ENCODE peak calls at places on chromosomes 11 and 22, in ten cellular contexts. One of them, this sample, is unnamed.

GRCh38 chr22:29580200-29580810 is 608 bp downstream of the NIPSNAP1 start:
- DNase-seq in tibial nerve: no peak
- DNase-seq in uterus: no peak
- DNase-seq in ovary: no peak
- DNase-seq in thyroid gland: no peak
- DNase-seq in body of pancreas: peak
- DNase-seq in NB4: peak
- DNase-seq in sigmoid colon: no peak
- DNase-seq in esophagus muscularis mucosa: no peak
- DNase-seq in IMR-90: no peak
- DNase-seq in this sample: no peak

GRCh38 chr11:69637956-69638871 is 2.7 kb upstream of the CCND1 start:
- DNase-seq in uterus: no peak
- DNase-seq in IMR-90: peak
- DNase-seq in ovary: no peak
- DNase-seq in tibial nerve: no peak
- DNase-seq in NB4: peak
- DNase-seq in esophagus muscularis mucosa: no peak
- DNase-seq in thyroid gland: peak
- DNase-seq in body of pancreas: peak
- DNase-seq in sigmoid colon: peak
- DNase-seq in this sample: peak

GRCh38 chr11:44307340-44308099 is 2.4 kb downstream of the ALX4 start:
- DNase-seq in thyroid gland: no peak
- DNase-seq in uterus: no peak
- DNase-seq in NB4: no peak
- DNase-seq in ovary: no peak
- DNase-seq in esophagus muscularis mucosa: no peak
- DNase-seq in sigmoid colon: no peak
- DNase-seq in IMR-90: no peak
- DNase-seq in body of pancreas: no peak
- DNase-seq in tibial nerve: no peak
- DNase-seq in this sample: peak

GRCh38 chr22:24162377-24162927 is 18.8 kb upstream of the SUSD2 start:
- DNase-seq in thyroid gland: no peak
- DNase-seq in body of pancreas: no peak
- DNase-seq in esophagus muscularis mucosa: no peak
- DNase-seq in IMR-90: no peak
- DNase-seq in sigmoid colon: no peak
- DNase-seq in tibial nerve: no peak
- DNase-seq in NB4: no peak
- DNase-seq in uterus: no peak
- DNase-seq in ovary: no peak
- DNase-seq in this sample: no peak

GRCh38 chr22:50206599-50206998 is 5.8 kb downstream of the SELENOO start:
- DNase-seq in thyroid gland: peak
- DNase-seq in IMR-90: peak
- DNase-seq in body of pancreas: peak
- DNase-seq in ovary: no peak
- DNase-seq in esophagus muscularis mucosa: no peak
- DNase-seq in sigmoid colon: peak
- DNase-seq in tibial nerve: no peak
- DNase-seq in NB4: peak
- DNase-seq in uterus: no peak
- DNase-seq in this sample: no peak

GRCh38 chr11:43359432-43359818 is 705 bp downstream of the TTC17 start:
- DNase-seq in thyroid gland: peak
- DNase-seq in esophagus muscularis mucosa: no peak
- DNase-seq in NB4: no peak
- DNase-seq in body of pancreas: no peak
- DNase-seq in IMR-90: peak
- DNase-seq in sigmoid colon: no peak
- DNase-seq in uterus: no peak
- DNase-seq in ovary: no peak
- DNase-seq in tibial nerve: peak
- DNase-seq in this sample: no peak

GRCh38 chr11:3914807-3915206 is 59.3 kb downstream of the STIM1 start:
- DNase-seq in NB4: no peak
- DNase-seq in tibial nerve: no peak
- DNase-seq in body of pancreas: no peak
- DNase-seq in uterus: no peak
- DNase-seq in ovary: no peak
- DNase-seq in sigmoid colon: no peak
- DNase-seq in esophagus muscularis mucosa: no peak
- DNase-seq in thyroid gland: no peak
- DNase-seq in IMR-90: no peak
- DNase-seq in this sample: no peak

GRCh38 chr11:72470386-72470785 is 36.1 kb upstream of the CLPB start:
- DNase-seq in tibial nerve: no peak
- DNase-seq in esophagus muscularis mucosa: no peak
- DNase-seq in sigmoid colon: no peak
- DNase-seq in uterus: no peak
- DNase-seq in NB4: no peak
- DNase-seq in body of pancreas: no peak
- DNase-seq in IMR-90: no peak
- DNase-seq in ovary: no peak
- DNase-seq in thyroid gland: no peak
- DNase-seq in this sample: no peak

GRCh38 chr22:35549338-35549737 is 8.7 kb downstream of the RASD2 start:
- DNase-seq in thyroid gland: no peak
- DNase-seq in body of pancreas: no peak
- DNase-seq in tibial nerve: no peak
- DNase-seq in IMR-90: no peak
- DNase-seq in esophagus muscularis mucosa: no peak
- DNase-seq in ovary: peak
- DNase-seq in NB4: no peak
- DNase-seq in uterus: no peak
- DNase-seq in sigmoid colon: no peak
- DNase-seq in this sample: no peak

GRCh38 chr11:57085604-57086003 is 96.1 kb upstream of the LRRC55 start:
- DNase-seq in body of pancreas: no peak
- DNase-seq in ovary: no peak
- DNase-seq in uterus: no peak
- DNase-seq in IMR-90: no peak
- DNase-seq in sigmoid colon: no peak
- DNase-seq in esophagus muscularis mucosa: no peak
- DNase-seq in NB4: no peak
- DNase-seq in thyroid gland: no peak
- DNase-seq in tibial nerve: no peak
- DNase-seq in this sample: no peak
- TF ChIP-seq CTCF in body of pancreas: no peak
- TF ChIP-seq CTCF in ovary: no peak
- TF ChIP-seq CTCF in uterus: no peak
- TF ChIP-seq CTCF in IMR-90: peak
- TF ChIP-seq CTCF in sigmoid colon: no peak
- TF ChIP-seq CTCF in esophagus muscularis mucosa: no peak
- TF ChIP-seq CTCF in NB4: no peak
- TF ChIP-seq CTCF in thyroid gland: no peak
- TF ChIP-seq CTCF in tibial nerve: no peak
- TF ChIP-seq CTCF in this sample: no peak

GRCh38 chr11:796565-797299 is 1.3 kb downstream of the SLC25A22 start:
- DNase-seq in IMR-90: no peak
- DNase-seq in thyroid gland: no peak
- DNase-seq in body of pancreas: peak
- DNase-seq in uterus: no peak
- DNase-seq in tibial nerve: no peak
- DNase-seq in ovary: no peak
- DNase-seq in esophagus muscularis mucosa: no peak
- DNase-seq in NB4: no peak
- DNase-seq in sigmoid colon: no peak
- DNase-seq in this sample: peak
- TF ChIP-seq POLR2A in IMR-90: peak
- TF ChIP-seq POLR2A in thyroid gland: no peak
- TF ChIP-seq POLR2A in body of pancreas: no peak
- TF ChIP-seq POLR2A in uterus: no peak
- TF ChIP-seq POLR2A in tibial nerve: no peak
- TF ChIP-seq POLR2A in ovary: peak
- TF ChIP-seq POLR2A in esophagus muscularis mucosa: no peak
- TF ChIP-seq POLR2A in NB4: no peak
- TF ChIP-seq POLR2A in sigmoid colon: no peak
- TF ChIP-seq POLR2A in this sample: no peak

GRCh38 chr22:20955548-20955947 is 11.5 kb upstream of the AIFM3 start:
- DNase-seq in NB4: no peak
- DNase-seq in ovary: no peak
- DNase-seq in thyroid gland: no peak
- DNase-seq in tibial nerve: no peak
- DNase-seq in sigmoid colon: no peak
- DNase-seq in uterus: no peak
- DNase-seq in esophagus muscularis mucosa: no peak
- DNase-seq in IMR-90: no peak
- DNase-seq in body of pancreas: no peak
- DNase-seq in this sample: no peak

GRCh38 chr22:20957118-20957690 is 9.9 kb upstream of the AIFM3 start:
- DNase-seq in body of pancreas: no peak
- DNase-seq in esophagus muscularis mucosa: no peak
- DNase-seq in sigmoid colon: no peak
- DNase-seq in tibial nerve: no peak
- DNase-seq in uterus: no peak
- DNase-seq in ovary: no peak
- DNase-seq in IMR-90: no peak
- DNase-seq in NB4: no peak
- DNase-seq in thyroid gland: peak
- DNase-seq in this sample: peak

GRCh38 chr22:20957691-20958440 is 9.2 kb upstream of the AIFM3 start:
- DNase-seq in esophagus muscularis mucosa: no peak
- DNase-seq in tibial nerve: no peak
- DNase-seq in NB4: no peak
- DNase-seq in thyroid gland: peak
- DNase-seq in body of pancreas: peak
- DNase-seq in IMR-90: no peak
- DNase-seq in sigmoid colon: no peak
- DNase-seq in ovary: no peak
- DNase-seq in uterus: no peak
- DNase-seq in this sample: peak

GRCh38 chr22:20953668-20954500 is 13.2 kb upstream of the AIFM3 start:
- DNase-seq in body of pancreas: peak
- DNase-seq in tibial nerve: peak
- DNase-seq in sigmoid colon: peak
- DNase-seq in thyroid gland: no peak
- DNase-seq in NB4: peak
- DNase-seq in esophagus muscularis mucosa: no peak
- DNase-seq in ovary: no peak
- DNase-seq in uterus: peak
- DNase-seq in IMR-90: peak
- DNase-seq in this sample: peak

DNA sequence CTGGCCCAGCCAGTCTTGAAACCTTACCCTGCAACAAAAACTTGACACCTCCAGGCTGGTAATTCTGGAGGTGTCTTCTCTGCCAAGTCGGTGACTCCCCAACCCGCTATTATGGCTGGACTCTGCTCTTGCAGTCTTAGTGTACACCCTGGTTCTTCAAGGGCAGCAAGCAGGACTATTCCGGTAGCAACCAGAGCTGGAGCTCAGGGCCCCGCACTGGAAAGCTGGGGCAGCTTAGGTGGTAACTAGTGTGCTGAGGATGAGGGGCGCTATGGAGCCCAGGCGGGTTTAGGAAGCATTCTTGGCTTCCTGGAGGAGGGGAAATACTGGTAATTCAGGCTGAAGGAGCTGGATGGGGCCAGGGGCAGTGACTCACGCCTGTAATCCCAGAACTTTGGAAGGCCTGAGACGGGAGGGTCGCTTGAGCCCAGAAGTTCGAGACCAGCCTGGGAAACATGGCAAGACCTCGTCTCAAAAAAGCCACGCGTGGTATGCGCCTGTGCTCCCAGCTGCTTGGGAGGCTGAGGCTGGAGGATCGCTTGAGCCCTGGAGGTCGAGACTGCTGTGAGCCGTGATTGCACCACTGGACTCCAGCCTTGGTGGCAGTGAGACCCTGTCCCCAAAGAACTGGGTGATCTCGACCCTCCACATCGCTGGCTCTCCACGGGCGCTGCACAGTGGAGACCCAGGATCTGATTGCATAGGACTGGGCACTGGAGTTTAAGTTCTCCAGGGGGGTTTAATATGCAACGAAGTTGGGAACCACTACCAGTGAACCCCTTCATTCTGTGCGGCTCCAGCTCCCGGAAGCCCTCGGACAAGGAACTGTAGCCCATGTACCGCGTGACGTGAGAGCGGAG is 10.6 kb upstream of the AIFM3 start:
- DNase-seq in IMR-90: peak
- DNase-seq in esophagus muscularis mucosa: no peak
- DNase-seq in uterus: no peak
- DNase-seq in sigmoid colon: no peak
- DNase-seq in body of pancreas: peak
- DNase-seq in tibial nerve: no peak
- DNase-seq in NB4: no peak
- DNase-seq in ovary: no peak
- DNase-seq in thyroid gland: peak
- DNase-seq in this sample: peak
- TF ChIP-seq CTCF in IMR-90: no peak
- TF ChIP-seq CTCF in esophagus muscularis mucosa: no peak
- TF ChIP-seq CTCF in uterus: no peak
- TF ChIP-seq CTCF in sigmoid colon: no peak
- TF ChIP-seq CTCF in body of pancreas: no peak
- TF ChIP-seq CTCF in tibial nerve: no peak
- TF ChIP-seq CTCF in NB4: no peak
- TF ChIP-seq CTCF in ovary: no peak
- TF ChIP-seq CTCF in thyroid gland: no peak
- TF ChIP-seq CTCF in this sample: no peak

GRCh38 chr22:44615602-44616180 is 86.3 kb upstream of the PRR5 start:
- DNase-seq in thyroid gland: no peak
- DNase-seq in sigmoid colon: no peak
- DNase-seq in tibial nerve: no peak
- DNase-seq in NB4: no peak
- DNase-seq in uterus: no peak
- DNase-seq in ovary: no peak
- DNase-seq in IMR-90: no peak
- DNase-seq in body of pancreas: no peak
- DNase-seq in esophagus muscularis mucosa: no peak
- DNase-seq in this sample: no peak

GRCh38 chr22:44618400-44618799 is 83.6 kb upstream of the PRR5 start:
- DNase-seq in tibial nerve: no peak
- DNase-seq in NB4: no peak
- DNase-seq in uterus: no peak
- DNase-seq in ovary: no peak
- DNase-seq in body of pancreas: no peak
- DNase-seq in thyroid gland: no peak
- DNase-seq in sigmoid colon: no peak
- DNase-seq in esophagus muscularis mucosa: no peak
- DNase-seq in IMR-90: no peak
- DNase-seq in this sample: no peak

GRCh38 chr22:44616461-44616860 is 85.5 kb upstream of the PRR5 start:
- DNase-seq in esophagus muscularis mucosa: no peak
- DNase-seq in NB4: no peak
- DNase-seq in uterus: no peak
- DNase-seq in ovary: no peak
- DNase-seq in thyroid gland: no peak
- DNase-seq in body of pancreas: no peak
- DNase-seq in sigmoid colon: no peak
- DNase-seq in IMR-90: no peak
- DNase-seq in tibial nerve: no peak
- DNase-seq in this sample: no peak

GRCh38 chr22:44616882-44617655 is 84.9 kb upstream of the PRR5 start:
- DNase-seq in body of pancreas: no peak
- DNase-seq in uterus: no peak
- DNase-seq in IMR-90: no peak
- DNase-seq in NB4: no peak
- DNase-seq in tibial nerve: no peak
- DNase-seq in esophagus muscularis mucosa: no peak
- DNase-seq in ovary: no peak
- DNase-seq in thyroid gland: peak
- DNase-seq in sigmoid colon: no peak
- DNase-seq in this sample: no peak

GRCh38 chr22:44617828-44618227 is 84.2 kb upstream of the PRR5 start:
- DNase-seq in sigmoid colon: no peak
- DNase-seq in NB4: no peak
- DNase-seq in tibial nerve: no peak
- DNase-seq in IMR-90: no peak
- DNase-seq in uterus: no peak
- DNase-seq in esophagus muscularis mucosa: no peak
- DNase-seq in thyroid gland: no peak
- DNase-seq in ovary: no peak
- DNase-seq in body of pancreas: no peak
- DNase-seq in this sample: no peak
- TF ChIP-seq POLR2A in sigmoid colon: no peak
- TF ChIP-seq POLR2A in NB4: no peak
- TF ChIP-seq POLR2A in tibial nerve: no peak
- TF ChIP-seq POLR2A in IMR-90: no peak
- TF ChIP-seq POLR2A in uterus: no peak
- TF ChIP-seq POLR2A in esophagus muscularis mucosa: no peak
- TF ChIP-seq POLR2A in thyroid gland: no peak
- TF ChIP-seq POLR2A in ovary: no peak
- TF ChIP-seq POLR2A in body of pancreas: no peak
- TF ChIP-seq POLR2A in this sample: no peak

This sample was measured in Peyer's patch.